ENCODE peak calls at places on chromosomes 1 and 21, in nine cellular contexts. H is T-helper 22 cell; U is foreskin fibroblast; F is NCI-H82; E is dorsolateral prefrontal cortex; D is NCI-H1417; A is fibroblast of mammary gland; Q is effector CD4-positive, alpha-beta T cell; J is GM19239. Y is an unnamed sample.

GRCh38 chr1:205531191-205532025 is 26.9 kb downstream of the CDK18 start:
- DNase-seq in H (no peak), A (no peak), U (no peak), Q (no peak), J (no peak), D (no peak), F (no peak), E (no peak), Y (no peak)

GRCh38 chr1:37092937-37093336 is 58.6 kb upstream of the GRIK3 start:
- DNase-seq in A (no peak), U (no peak), D (no peak), J (no peak), F (peak; percentile 91), Q (no peak), E (no peak), H (no peak), Y (no peak)

GRCh38 chr1:223836586-223836985 is 9.2 kb downstream of the TP53BP2 start:
- DNase-seq in J (no peak), A (no peak), E (no peak), U (no peak), H (no peak), Q (no peak), D (no peak), F (no peak), Y (no peak)

GRCh38 chr1:109425391-109425790 is 857 bp downstream of the PSMA5 start:
- DNase-seq in D (peak; percentile 35), E (no peak), J (no peak), H (no peak), U (no peak), A (peak; percentile 24), Q (no peak), F (no peak), Y (no peak)

GRCh38 chr21:25801217-25802015 is 66.6 kb downstream of the GABPA start:
- DNase-seq in E (peak; percentile 79), F (peak; percentile 97), A (peak; percentile 85), Q (peak; percentile 73), U (peak; percentile 48), J (peak; percentile 68), H (peak; percentile 48), D (peak; percentile 32), Y (peak; percentile 40)

GRCh38 chr1:107141491-107142369 is 891 bp downstream of the NTNG1 start:
- DNase-seq in D (peak; percentile 91), A (peak; percentile 69), Q (no peak), E (no peak), J (no peak), F (peak; percentile 87), U (peak; percentile 41), H (no peak), Y (peak; percentile 22)

GRCh38 chr1:246355421-246356230 is 151.5 kb downstream of the SMYD3 start:
- DNase-seq in F (peak; percentile 72), D (no peak), Q (no peak), E (no peak), J (no peak), U (no peak), H (no peak), A (no peak), Y (no peak)

GRCh38 chr1:35507947-35508346 is 49.3 kb downstream of the KIAA0319L start:
- DNase-seq in E (no peak), H (no peak), D (no peak), Q (no peak), F (no peak), J (no peak), U (no peak), A (no peak), Y (no peak)

GRCh38 chr1:205236526-205236925 is 8.8 kb downstream of the TMCC2 start:
- DNase-seq in E (no peak), A (no peak), F (no peak), D (peak; percentile 50), J (no peak), U (no peak), Q (no peak), H (no peak), Y (no peak)